ENCODE peak calls at places on chromosomes 16 and 17, in five cellular contexts. Z is cardiac muscle cell, Q is neural progenitor cell, B is body of pancreas, I is type B pancreatic cell. D is an unnamed sample.

GRCh38 chr16:84933774-84934571 is 77.4 kb downstream of the ZDHHC7 start:
- DNase-seq in Q (no peak), Z (no peak), I (no peak), B (peak), D (no peak)

GRCh38 chr16:78640886-78641285 is 541.4 kb downstream of the WWOX start:
- DNase-seq in B (no peak), Z (no peak), I (no peak), Q (no peak), D (no peak)

GRCh38 chr16:72172105-72173034 is at the start of gene PMFBP1:
- DNase-seq in I (no peak), Q (no peak), B (peak), Z (no peak), D (peak)

GRCh38 chr17:2181206-2181983 is 122.2 kb downstream of the SMG6 start:
- DNase-seq in Q (peak), I (no peak), Z (peak), B (peak), D (no peak)

GRCh38 chr17:36755586-36755985 is 154.2 kb downstream of the MRM1 start:
- DNase-seq in B (no peak), Z (peak), Q (peak), I (no peak), D (no peak)

GRCh38 chr17:59330314-59330942 is 1.0 kb upstream of the YPEL2 start:
- DNase-seq in Q (peak), Z (peak), I (no peak), B (peak), D (no peak)

GRCh38 chr16:69123894-69124293 is 8.5 kb downstream of the CHTF8 start:
- DNase-seq in Q (peak), Z (peak), I (no peak), B (peak), D (peak)

GRCh38 chr16:11128211-11129123 is 127.5 kb downstream of the SOCS1 start:
- DNase-seq in Q (no peak), I (no peak), Z (no peak), B (peak), D (no peak)

GRCh38 chr17:29748400-29748799 is 125.7 kb upstream of the CORO6 start:
- DNase-seq in Q (no peak), Z (no peak), I (no peak), B (no peak), D (no peak)

GRCh38 chr16:16163571-16163970 is 59.7 kb downstream of the ABCC6 start:
- DNase-seq in Z (no peak), Q (no peak), B (no peak), I (no peak), D (no peak)

GRCh38 chr17:78736526-78737079 is 45.5 kb downstream of the CYTH1 start:
- DNase-seq in Q (no peak), Z (peak), B (peak), I (no peak), D (peak)

GRCh38 chr17:38575781-38576180 is 30.0 kb downstream of the SRCIN1 start:
- DNase-seq in Z (no peak), I (no peak), B (no peak), Q (no peak), D (no peak)

GRCh38 chr17:20970329-20970728 is 72.5 kb downstream of the USP22 start:
- DNase-seq in Q (no peak), I (no peak), B (no peak), Z (no peak), D (no peak)

GRCh38 chr16:3101841-3102470 is 2.9 kb upstream of the ZSCAN10 start:
- DNase-seq in B (no peak), Q (peak), I (no peak), Z (no peak), D (peak)

GRCh38 chr17:27751166-27751565 is 49.2 kb downstream of the NOS2 start:
- DNase-seq in Q (no peak), I (peak), B (no peak), Z (no peak), D (no peak)

DNA sequence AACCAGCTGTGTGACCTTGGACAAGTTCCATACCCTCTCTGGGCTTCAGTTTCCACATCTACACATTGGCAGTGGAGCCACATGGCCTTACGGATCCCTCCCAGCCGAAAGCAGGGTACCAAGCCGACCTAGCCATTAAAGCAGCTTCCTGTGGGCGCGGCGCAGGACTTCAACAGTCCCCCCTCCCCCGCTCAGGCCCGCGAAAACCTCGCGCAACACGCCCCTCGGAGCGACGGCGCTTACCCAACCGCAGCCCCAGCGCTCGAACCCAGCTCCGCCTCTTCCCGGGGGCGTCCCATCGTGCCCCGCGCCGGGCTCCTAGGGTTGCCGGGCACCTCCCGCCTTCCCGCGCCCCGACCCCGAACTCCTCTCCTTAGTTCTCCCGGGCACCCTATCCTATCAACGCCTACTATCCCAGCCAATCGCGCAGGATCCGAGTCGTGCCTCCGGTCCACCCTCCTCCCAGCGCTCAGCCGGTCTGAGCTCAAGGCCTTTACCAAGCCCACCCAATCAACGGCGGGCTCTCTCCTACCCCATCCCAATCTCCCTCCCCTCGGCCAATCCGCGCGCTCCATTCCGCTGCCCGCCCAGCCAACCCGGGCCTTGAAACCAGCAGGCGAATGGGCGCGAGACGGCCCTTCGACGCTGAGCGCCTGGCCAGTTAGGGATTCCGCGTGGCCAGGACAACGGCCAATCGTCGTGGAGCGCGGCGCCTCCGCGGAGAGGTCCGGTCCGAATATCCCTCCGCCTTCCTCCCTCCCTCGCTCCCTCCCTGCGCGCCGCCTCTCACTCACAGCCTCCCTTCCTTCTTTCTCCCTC is at the start of gene KPNB1:
- DNase-seq in Q (peak), I (peak), Z (peak), B (peak), D (peak)
- TF ChIP-seq CTCF in Q (no peak), I (no peak), Z (no peak), B (peak), D (no peak)

GRCh38 chr17:66450008-66450856 is 147.8 kb downstream of the PRKCA start:
- DNase-seq in Q (no peak), B (no peak), Z (no peak), I (no peak), D (no peak)

GRCh38 chr17:66448008-66448644 is 145.7 kb downstream of the PRKCA start:
- DNase-seq in Z (no peak), B (no peak), I (no peak), Q (no peak), D (no peak)

GRCh38 chr17:66449418-66449977 is 147.1 kb downstream of the PRKCA start:
- DNase-seq in Q (no peak), B (no peak), Z (no peak), I (no peak), D (no peak)

GRCh38 chr17:66450857-66451158 is 148.4 kb downstream of the PRKCA start:
- DNase-seq in Q (no peak), B (no peak), Z (no peak), I (no peak), D (no peak)

DNA sequence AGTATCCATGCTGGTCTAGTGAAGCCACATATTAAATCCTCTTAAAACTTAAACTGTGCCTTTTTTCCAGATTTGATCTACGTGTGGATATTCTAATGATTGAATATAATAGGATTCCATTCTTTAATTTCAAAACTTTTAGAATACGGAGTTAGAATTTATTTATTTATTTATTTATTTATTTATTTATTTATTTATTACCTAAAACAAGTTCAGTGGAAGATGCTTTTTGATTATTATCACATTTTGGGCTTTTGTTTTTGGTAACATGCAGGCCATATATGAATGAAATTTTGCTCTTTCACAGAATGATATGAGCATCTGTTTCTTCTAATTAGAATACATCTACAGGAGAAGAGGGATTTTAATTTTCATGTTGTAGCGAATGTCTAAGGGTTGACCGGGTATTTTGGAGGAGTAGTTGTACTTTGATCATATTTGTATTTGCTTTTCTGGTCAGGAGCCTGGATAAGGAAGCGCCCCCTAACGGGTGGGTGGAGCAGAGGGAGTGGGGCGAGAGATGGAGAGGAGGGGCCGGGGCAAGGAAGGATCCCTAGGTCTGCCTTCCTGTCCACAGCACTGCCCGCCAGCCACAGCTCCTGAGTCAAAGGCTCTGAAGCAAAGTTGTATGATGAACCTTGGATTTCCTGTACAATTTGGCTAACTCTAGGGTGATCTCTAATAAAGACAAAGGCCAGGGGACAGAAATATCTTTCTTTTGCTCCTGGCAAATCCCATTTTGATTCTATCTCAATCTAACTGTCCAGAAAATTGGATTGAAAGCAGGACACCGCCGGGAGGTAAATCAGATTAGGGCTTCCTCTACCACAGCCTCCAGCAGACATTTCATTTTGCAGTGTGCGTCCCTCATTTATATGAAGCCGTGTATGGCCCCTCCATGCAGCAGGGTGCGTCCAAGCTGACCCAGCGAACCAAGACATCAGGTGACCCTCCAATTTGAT is 149.1 kb downstream of the PRKCA start:
- DNase-seq in I (no peak), Z (peak), Q (peak), B (peak), D (no peak)
- TF ChIP-seq CTCF in I (peak), Z (peak), Q (peak), B (peak), D (no peak)

DNA sequence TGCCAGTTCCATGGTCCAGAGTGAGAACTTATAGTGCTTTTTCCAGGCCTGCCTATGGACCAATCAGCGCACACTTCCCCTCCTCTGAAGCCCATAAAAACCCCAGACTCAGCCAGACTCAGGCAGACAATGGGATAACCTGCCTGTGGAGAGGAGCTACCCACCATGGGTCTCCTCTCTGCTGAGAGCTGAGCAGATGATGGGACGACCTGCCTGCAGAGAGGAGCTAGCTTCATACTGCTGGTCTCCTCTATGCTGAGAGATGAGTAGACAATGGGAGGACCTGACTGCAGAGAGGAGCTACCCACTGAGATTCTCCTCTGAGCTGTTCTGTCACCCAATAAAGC is 144.7 kb downstream of the MYO1D start:
- DNase-seq in B (no peak), Q (no peak), I (no peak), Z (no peak), D (no peak)
- TF ChIP-seq CTCF in B (no peak), Q (no peak), I (no peak), Z (no peak), D (no peak)

GRCh38 chr17:17569691-17570090 is 21.8 kb downstream of the PEMT start:
- DNase-seq in I (no peak), B (peak), Q (no peak), Z (no peak), D (no peak)

GRCh38 chr17:17570798-17571716 is 20.5 kb downstream of the PEMT start:
- DNase-seq in Q (no peak), I (no peak), B (peak), Z (no peak), D (no peak)

GRCh38 chr17:17572010-17572785 is 19.3 kb downstream of the PEMT start:
- DNase-seq in Z (no peak), B (no peak), I (no peak), Q (no peak), D (no peak)

GRCh38 chr17:17568772-17569195 is 22.7 kb downstream of the PEMT start:
- DNase-seq in Z (peak), I (peak), Q (peak), B (peak), D (no peak)

DNA sequence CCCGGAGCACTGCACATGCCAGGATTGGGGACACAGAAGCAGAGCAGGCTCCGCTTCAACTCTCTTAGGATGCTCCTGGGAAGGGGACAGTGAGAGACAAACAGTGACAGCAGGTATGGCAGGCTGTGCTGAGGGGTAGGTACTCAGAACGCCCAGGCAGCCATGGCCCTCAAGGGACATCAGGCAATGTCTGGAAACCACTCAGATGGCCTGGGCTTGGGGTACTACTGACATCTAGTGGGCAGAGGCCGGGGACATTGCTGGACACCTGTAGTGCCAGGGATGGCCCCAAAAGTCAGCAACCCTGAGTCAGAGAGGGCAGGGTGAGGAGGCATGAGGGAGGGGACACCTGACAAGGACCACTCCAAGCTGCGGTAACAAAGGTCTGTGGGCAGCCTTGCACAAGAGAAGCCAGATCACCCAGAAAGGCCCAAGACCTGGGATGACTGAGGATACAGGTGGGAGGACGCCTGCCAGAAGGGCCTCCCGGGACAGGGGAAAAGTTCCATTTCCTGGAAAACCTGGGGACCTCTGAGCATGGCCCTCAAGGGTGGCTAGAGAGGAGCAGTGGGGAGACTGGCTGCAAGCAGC is 21.2 kb downstream of the PEMT start:
- DNase-seq in I (no peak), Q (peak), B (peak), Z (peak), D (peak)
- TF ChIP-seq CTCF in I (peak), Q (peak), B (peak), Z (peak), D (no peak)

GRCh38 chr17:83091257-83092141 is 12.1 kb downstream of the METRNL start:
- DNase-seq in Q (no peak), B (peak), I (no peak), Z (no peak), D (no peak)
- TF ChIP-seq CTCF in Q (no peak), B (no peak), I (no peak), Z (no peak), D (no peak)

D was measured in HL-60.